ENCODE peak calls at places on chromosomes 2 and 18, in nine cellular contexts. S is CD4-positive, alpha-beta T cell; X is upper lobe of right lung; C is WTC11; I is CD8-positive, alpha-beta T cell; M is nephron progenitor cell; A is activated CD8-positive, alpha-beta T cell treated with anti-CD3 and anti-CD28 coated beads for 36 hours; R is colonic mucosa; H is uterus. L is an unnamed sample.

GRCh38 chr18:28725876-28726275 is 548.9 kb upstream of the CDH2 start:
- DNase-seq in S (no peak), X (no peak), C (no peak), I (no peak), M (no peak), A (no peak), R (no peak), H (no peak), L (no peak)

GRCh38 chr2:142165790-142166189 is 35.0 kb upstream of the LRP1B start:
- DNase-seq in S (no peak), X (no peak), C (peak; percentile 21), I (no peak), M (no peak), A (peak; percentile 2), R (no peak), H (no peak), L (peak; percentile 12)

GRCh38 chr2:79103199-79103598 is 15.4 kb upstream of the REG1B start:
- DNase-seq in S (no peak), X (no peak), C (no peak), I (no peak), M (no peak), A (no peak), R (no peak), H (no peak), L (no peak)

GRCh38 chr2:162056796-162057399 is 17.1 kb downstream of the DPP4 start:
- DNase-seq in S (no peak), X (no peak), C (no peak), I (no peak), M (no peak), A (no peak), R (no peak), H (no peak), L (no peak)

GRCh38 chr2:46275995-46276394 is 21.2 kb upstream of the EPAS1 start:
- DNase-seq in S (no peak), X (peak; percentile 84), C (peak; percentile 71), I (peak; percentile 71), M (peak; percentile 52), A (peak; percentile 60), R (peak; percentile 44), H (peak; percentile 43), L (no peak)

GRCh38 chr2:170362895-170363582 is 185.1 kb downstream of the MYO3B start:
- DNase-seq in S (no peak), X (no peak), C (no peak), I (no peak), M (no peak), A (peak; percentile 58), R (no peak), H (no peak), L (no peak)

GRCh38 chr18:54580202-54580729 is 10.8 kb upstream of the DYNAP start:
- DNase-seq in S (no peak), X (no peak), C (no peak), I (no peak), M (no peak), A (no peak), R (no peak), H (no peak), L (no peak)

GRCh38 chr2:232494542-232494941 is 6.9 kb upstream of the ECEL1 start:
- DNase-seq in S (no peak), X (no peak), C (no peak), I (no peak), M (no peak), A (no peak), R (no peak), H (no peak), L (no peak)

GRCh38 chr2:20185176-20186022 is 39.5 kb downstream of the SDC1 start:
- DNase-seq in S (no peak), X (peak; percentile 80), C (no peak), I (no peak), M (no peak), A (no peak), R (no peak), H (no peak), L (no peak)

GRCh38 chr18:27845897-27846296 is 331.0 kb downstream of the CDH2 start:
- DNase-seq in S (no peak), X (no peak), C (no peak), I (no peak), M (no peak), A (no peak), R (no peak), H (no peak), L (no peak)

GRCh38 chr2:40690036-40690435 is 238.1 kb upstream of the SLC8A1 start:
- DNase-seq in S (no peak), X (no peak), C (no peak), I (no peak), M (no peak), A (no peak), R (no peak), H (no peak), L (no peak)

GRCh38 chr2:73759287-73759764 is 20.6 kb downstream of the DUSP11 start:
- DNase-seq in S (no peak), X (no peak), C (no peak), I (no peak), M (no peak), A (no peak), R (no peak), H (peak; percentile 30), L (no peak)

GRCh38 chr2:13193075-13193474 is 476.3 kb downstream of the TRIB2 start:
- DNase-seq in S (no peak), X (no peak), C (no peak), I (no peak), M (no peak), A (no peak), R (no peak), H (no peak), L (no peak)

GRCh38 chr2:138021154-138021553 is 56.9 kb downstream of the HNMT start:
- DNase-seq in S (no peak), X (no peak), C (no peak), I (no peak), M (no peak), A (no peak), R (no peak), H (no peak), L (no peak)

GRCh38 chr18:10164241-10165160 is 250.7 kb downstream of the VAPA start:
- DNase-seq in S (no peak), X (no peak), C (no peak), I (no peak), M (no peak), A (no peak), R (no peak), H (no peak), L (no peak)

GRCh38 chr2:130729311-130730299 is 735 bp downstream of the GPR148 start:
- DNase-seq in S (no peak), X (no peak), C (no peak), I (no peak), M (no peak), A (no peak), R (no peak), H (no peak), L (no peak)

GRCh38 chr2:19358242-19359020 is at the start of gene OSR1:
- DNase-seq in S (no peak), X (no peak), C (peak; percentile 79), I (no peak), M (peak; percentile 83), A (no peak), R (peak; percentile 75), H (peak; percentile 75), L (peak; percentile 26)

GRCh38 chr2:209141818-209142217 is 282.0 kb upstream of the MAP2 start:
- DNase-seq in S (no peak), X (no peak), C (no peak), I (no peak), M (no peak), A (no peak), R (no peak), H (no peak), L (no peak)

GRCh38 chr2:120253021-120253882 is 600 bp downstream of the RALB start:
- DNase-seq in S (peak; percentile 10), X (peak; percentile 94), C (peak; percentile 62), I (peak; percentile 62), M (peak; percentile 79), A (peak; percentile 37), R (peak; percentile 78), H (peak; percentile 78), L (peak; percentile 65)

GRCh38 chr2:216692636-216693413 is 2.5 kb downstream of the IGFBP5 start:
- DNase-seq in S (peak; percentile 19), X (peak; percentile 74), C (peak; percentile 84), I (peak; percentile 70), M (peak; percentile 94), A (peak; percentile 87), R (peak; percentile 79), H (peak; percentile 95), L (peak; percentile 68)

GRCh38 chr2:142290931-142291330 is 160.1 kb upstream of the LRP1B start:
- DNase-seq in S (no peak), X (no peak), C (no peak), I (no peak), M (no peak), A (no peak), R (no peak), H (no peak), L (no peak)

GRCh38 chr2:25123682-25124081 is 44.7 kb downstream of the POMC start:
- DNase-seq in S (no peak), X (no peak), C (no peak), I (no peak), M (no peak), A (no peak), R (no peak), H (no peak), L (no peak)

GRCh38 chr2:6202756-6203155 is 510.6 kb downstream of the SOX11 start:
- DNase-seq in S (no peak), X (no peak), C (no peak), I (no peak), M (no peak), A (no peak), R (no peak), H (no peak), L (no peak)

GRCh38 chr2:114543106-114543806 is 100.8 kb downstream of the DPP10 start:
- DNase-seq in S (no peak), X (no peak), C (no peak), I (no peak), M (peak; percentile 18), A (no peak), R (peak; percentile 60), H (peak; percentile 27), L (no peak)
- TF ChIP-seq CTCF in S (no peak), X (peak; percentile 46), C (no peak), I (no peak), M (peak; percentile 24), A (no peak), R (no peak), H (no peak), L (no peak)

GRCh38 chr18:32549248-32549842 is 78.7 kb upstream of the GAREM1 start:
- DNase-seq in S (peak; percentile 29), X (no peak), C (peak; percentile 72), I (peak; percentile 56), M (peak; percentile 61), A (peak; percentile 69), R (peak; percentile 66), H (peak; percentile 27), L (peak; percentile 41)
- TF ChIP-seq CTCF in S (peak; percentile 72), X (peak; percentile 62), C (peak; percentile 66), I (peak; percentile 74), M (peak; percentile 88), A (peak; percentile 77), R (peak; percentile 68), H (peak; percentile 63), L (peak; percentile 48)

GRCh38 chr2:101251844-101252407 is 760 bp upstream of the CNOT11 start:
- DNase-seq in S (peak; percentile 20), X (no peak), C (peak; percentile 46), I (no peak), M (peak; percentile 5), A (peak; percentile 42), R (peak; percentile 69), H (no peak), L (no peak)
- TF ChIP-seq CTCF in S (peak; percentile 21), X (peak; percentile 28), C (peak; percentile 26), I (peak; percentile 43), M (peak; percentile 33), A (peak; percentile 59), R (peak; percentile 35), H (peak; percentile 7), L (peak; percentile 21)

GRCh38 chr2:166417669-166418068 is 41.9 kb upstream of the SCN9A start:
- DNase-seq in S (no peak), X (no peak), C (no peak), I (no peak), M (no peak), A (no peak), R (no peak), H (no peak), L (peak; percentile 3)
- TF ChIP-seq CTCF in S (no peak), X (peak; percentile 23), C (no peak), I (no peak), M (no peak), A (no peak), R (no peak), H (no peak), L (no peak)